ENCODE peak calls at places on chromosome 19, in six cellular contexts. R is NCI-H2081, H is T-helper 17 cell, T is substantia nigra, I is EH, B is NCI-H748 treated with DMSO at 0.1 percent for 48 hours. Z is an unnamed sample.

GRCh38 chr19:13269348-13269747 is 119.1 kb downstream of the IER2 start:
- DNase-seq in H (no peak), B (no peak), I (no peak), T (no peak), R (no peak), Z (no peak)

GRCh38 chr19:29866011-29866410 is 54.2 kb downstream of the CCNE1 start:
- DNase-seq in B (no peak), I (no peak), H (no peak), R (no peak), T (no peak), Z (no peak)

GRCh38 chr19:5023128-5023571 is 54.2 kb downstream of the KDM4B start:
- DNase-seq in B (no peak), H (no peak), R (no peak), I (no peak), T (peak; percentile 51), Z (no peak)

GRCh38 chr19:31450696-31451095 is 101.5 kb upstream of the TSHZ3 start:
- DNase-seq in I (peak; percentile 6), H (no peak), B (no peak), T (no peak), R (no peak), Z (no peak)

GRCh38 chr19:7562646-7563393 is 27.3 kb downstream of the PNPLA6 start:
- DNase-seq in I (peak; percentile 13), T (no peak), R (no peak), H (no peak), B (no peak), Z (no peak)

GRCh38 chr19:371501-372160 is 27.0 kb upstream of the MIER2 start:
- DNase-seq in B (no peak), T (no peak), R (peak; percentile 45), H (no peak), I (peak; percentile 5), Z (no peak)

GRCh38 chr19:709965-710714 is 1.4 kb downstream of the PALM start:
- DNase-seq in B (no peak), R (no peak), T (peak; percentile 71), I (no peak), H (no peak), Z (no peak)

GRCh38 chr19:19384486-19384885 is 21.0 kb upstream of the GATAD2A start:
- DNase-seq in B (no peak), R (no peak), T (no peak), H (no peak), I (no peak), Z (no peak)

GRCh38 chr19:41845051-41845590 is 279 bp downstream of the DMRTC2 start:
- DNase-seq in B (no peak), R (no peak), H (no peak), T (no peak), I (no peak), Z (no peak)

GRCh38 chr19:31436121-31436776 is 87.0 kb upstream of the TSHZ3 start:
- DNase-seq in B (no peak), H (no peak), T (no peak), R (no peak), I (peak; percentile 34), Z (no peak)

GRCh38 chr19:19543640-19544039 is 5.6 kb downstream of the CILP2 start:
- DNase-seq in I (no peak), B (no peak), R (no peak), H (no peak), T (no peak), Z (no peak)

GRCh38 chr19:15467734-15468214 is 3.4 kb upstream of the RASAL3 start:
- DNase-seq in R (no peak), B (no peak), I (no peak), T (no peak), H (no peak), Z (no peak)

GRCh38 chr19:13629687-13630357 is 123.5 kb upstream of the CACNA1A start:
- DNase-seq in I (peak; percentile 88), R (no peak), B (no peak), T (no peak), H (no peak), Z (no peak)

GRCh38 chr19:10593148-10593547 is 6.0 kb upstream of the AP1M2 start:
- DNase-seq in H (no peak), R (no peak), I (no peak), T (no peak), B (no peak), Z (no peak)

GRCh38 chr19:13993554-13994308 is 12.4 kb downstream of the RFX1 start:
- DNase-seq in B (no peak), I (no peak), T (no peak), R (no peak), H (no peak), Z (no peak)

GRCh38 chr19:38867176-38867780 is 10.8 kb downstream of the RINL start:
- DNase-seq in B (no peak), T (no peak), H (no peak), R (no peak), I (no peak), Z (no peak)

GRCh38 chr19:46441775-46442332 is 13.1 kb upstream of the PNMA8C start:
- DNase-seq in R (no peak), T (no peak), H (no peak), I (no peak), B (no peak), Z (no peak)

GRCh38 chr19:1503089-1503924 is 9.5 kb downstream of the ADAMTSL5 start:
- DNase-seq in H (peak; percentile 51), B (no peak), R (no peak), T (peak; percentile 36), I (peak; percentile 40), Z (peak; percentile 13)